ENCODE peak calls at places on chromosome 5, in five cellular contexts. W is GM12891; A is amniotic epithelial cell; V is CD4-positive, alpha-beta T cell; N is HFFc6. B is an unnamed sample.

GRCh38 chr5:4716786-4717185 is 423.3 kb upstream of the ADAMTS16 start:
- DNase-seq in W (no peak), A (no peak), V (no peak), N (no peak), B (no peak)

GRCh38 chr5:10662661-10663245 is 98.3 kb downstream of the DAP start:
- DNase-seq in W (no peak), A (no peak), V (no peak), N (no peak), B (no peak)

GRCh38 chr5:169304175-169304574 is 3.2 kb upstream of the SLIT3 start:
- DNase-seq in W (no peak), A (no peak), V (no peak), N (no peak), B (no peak)

GRCh38 chr5:93594591-93595419 is 11.8 kb downstream of the NR2F1 start:
- DNase-seq in W (no peak), A (no peak), V (no peak), N (no peak), B (no peak)

GRCh38 chr5:155587458-155587857 is 573.9 kb downstream of the KIF4B start:
- DNase-seq in W (no peak), A (no peak), V (no peak), N (no peak), B (no peak)

GRCh38 chr5:14184725-14185124 is 41.6 kb downstream of the TRIO start:
- DNase-seq in W (no peak), A (no peak), V (no peak), N (peak), B (peak)

GRCh38 chr5:1726469-1726865 is 73.2 kb downstream of the MRPL36 start:
- DNase-seq in W (peak), A (no peak), V (no peak), N (no peak), B (no peak)

GRCh38 chr5:134053314-134053839 is 48.6 kb upstream of the VDAC1 start:
- DNase-seq in W (no peak), A (no peak), V (no peak), N (no peak), B (no peak)

GRCh38 chr5:133438487-133438886 is 173.9 kb downstream of the FSTL4 start:
- DNase-seq in W (no peak), A (no peak), V (no peak), N (no peak), B (no peak)

GRCh38 chr5:114362197-114362976 is 517 bp downstream of the KCNN2 start:
- DNase-seq in W (peak), A (peak), V (no peak), N (peak), B (no peak)

GRCh38 chr5:135222171-135222681 is 176.8 kb downstream of the MACROH2A1 start:
- DNase-seq in W (no peak), A (no peak), V (no peak), N (no peak), B (no peak)

GRCh38 chr5:173573126-173573960 is 43.1 kb downstream of the BOD1 start:
- DNase-seq in W (peak), A (peak), V (peak), N (peak), B (peak)

GRCh38 chr5:146079695-146080361 is 25.5 kb downstream of the PLAC8L1 start:
- DNase-seq in W (no peak), A (peak), V (no peak), N (no peak), B (no peak)

GRCh38 chr5:181217111-181217804 is 5.8 kb upstream of the TRIM41 start:
- DNase-seq in W (no peak), A (peak), V (peak), N (peak), B (peak)

GRCh38 chr5:140694276-140694675 is 3.0 kb downstream of the HARS2 start:
- DNase-seq in W (no peak), A (peak), V (no peak), N (no peak), B (no peak)

GRCh38 chr5:53288511-53288910 is 179.0 kb upstream of the MOCS2 start:
- DNase-seq in W (no peak), A (no peak), V (no peak), N (no peak), B (no peak)

GRCh38 chr5:20254748-20255147 is 266.7 kb upstream of the CDH18 start:
- DNase-seq in W (no peak), A (no peak), V (no peak), N (no peak), B (no peak)

GRCh38 chr5:3596261-3596825 is 711 bp downstream of the IRX1 start:
- DNase-seq in W (no peak), A (no peak), V (no peak), N (no peak), B (no peak)

GRCh38 chr5:171825046-171825445 is 39.4 kb downstream of the SMIM23 start:
- DNase-seq in W (no peak), A (no peak), V (no peak), N (peak), B (no peak)

GRCh38 chr5:93078082-93079038 is 502.7 kb downstream of the NR2F1-AS1 start:
- DNase-seq in W (no peak), A (peak), V (no peak), N (peak), B (peak)

GRCh38 chr5:394671-395155 is 48.3 kb upstream of the EXOC3 start:
- DNase-seq in W (no peak), A (no peak), V (no peak), N (no peak), B (no peak)

B was measured in hepatic stellate cell.